ENCODE peak calls at places on chromosome 19, in five cellular contexts. A is T-helper 2 cell, U is cardiac septum, M is ELR, Z is omental fat pad. S is an unnamed sample.

GRCh38 chr19:1250374-1251232 is 2.2 kb downstream of the MIDN start:
- DNase-seq in A (peak; percentile 86), U (no peak), M (peak; percentile 56), Z (no peak), S (peak; percentile 54)

GRCh38 chr19:7874080-7874856 is at the start of gene PRR36:
- DNase-seq in A (no peak), U (no peak), M (no peak), Z (no peak), S (peak; percentile 42)

GRCh38 chr19:18225702-18226468 is at the start of gene PDE4C:
- DNase-seq in A (no peak), U (no peak), M (peak; percentile 37), Z (no peak), S (no peak)

GRCh38 chr19:3403489-3404323 is 37.3 kb downstream of the NFIC start:
- DNase-seq in A (no peak), U (peak; percentile 93), M (peak; percentile 53), Z (peak; percentile 66), S (no peak)

GRCh38 chr19:443005-443404 is 17.8 kb downstream of the SHC2 start:
- DNase-seq in A (no peak), U (no peak), M (no peak), Z (no peak), S (no peak)

GRCh38 chr19:22527554-22527953 is 105.4 kb upstream of the ZNF98 start:
- DNase-seq in A (no peak), U (no peak), M (no peak), Z (no peak), S (no peak)

GRCh38 chr19:16386619-16387240 is 62.1 kb downstream of the KLF2 start:
- DNase-seq in A (peak; percentile 79), U (peak; percentile 81), M (peak; percentile 71), Z (no peak), S (peak; percentile 44)

GRCh38 chr19:4362871-4363545 is 19.6 kb downstream of the MPND start:
- DNase-seq in A (no peak), U (no peak), M (peak; percentile 44), Z (no peak), S (no peak)

GRCh38 chr19:21084343-21084742 is 2.3 kb downstream of the ZNF714 start:
- DNase-seq in A (peak; percentile 17), U (no peak), M (peak; percentile 64), Z (no peak), S (no peak)

GRCh38 chr19:46955114-46955812 is 64.4 kb upstream of the NPAS1 start:
- DNase-seq in A (peak; percentile 93), U (no peak), M (peak; percentile 70), Z (no peak), S (peak; percentile 15)

GRCh38 chr19:31418692-31419430 is 69.6 kb upstream of the TSHZ3 start:
- DNase-seq in A (no peak), U (no peak), M (no peak), Z (no peak), S (no peak)

GRCh38 chr19:16831531-16831930 is 2.3 kb downstream of the SIN3B start:
- DNase-seq in A (no peak), U (no peak), M (no peak), Z (no peak), S (no peak)

GRCh38 chr19:11767633-11768133 is 883 bp downstream of the ZNF441 start:
- DNase-seq in A (peak; percentile 37), U (peak; percentile 75), M (peak; percentile 51), Z (no peak), S (peak; percentile 21)

GRCh38 chr19:34732548-34733255 is 1.3 kb upstream of the ZNF181 start:
- DNase-seq in A (no peak), U (no peak), M (no peak), Z (no peak), S (no peak)

GRCh38 chr19:49492573-49493411 is 3.4 kb upstream of the RPS11 start:
- DNase-seq in A (no peak), U (no peak), M (peak; percentile 75), Z (no peak), S (peak; percentile 35)

GRCh38 chr19:52778811-52779210 is 7.8 kb downstream of the ZNF600 start:
- DNase-seq in A (peak; percentile 17), U (no peak), M (peak; percentile 23), Z (no peak), S (no peak)

GRCh38 chr19:2324220-2324948 is 4.0 kb downstream of the LSM7 start:
- DNase-seq in A (no peak), U (no peak), M (no peak), Z (no peak), S (no peak)

GRCh38 chr19:16886305-16886880 is 2.4 kb upstream of the F2RL3 start:
- DNase-seq in A (no peak), U (peak; percentile 83), M (peak; percentile 31), Z (peak; percentile 25), S (no peak)

GRCh38 chr19:55265173-55265572 is 6.4 kb upstream of the PPP6R1 start:
- DNase-seq in A (no peak), U (no peak), M (no peak), Z (no peak), S (no peak)

GRCh38 chr19:46206176-46206575 is 23.4 kb upstream of the IGFL1 start:
- DNase-seq in A (no peak), U (peak; percentile 77), M (no peak), Z (no peak), S (no peak)

GRCh38 chr19:5536337-5536894 is 31.3 kb downstream of the TINCR start:
- DNase-seq in A (no peak), U (peak; percentile 88), M (no peak), Z (no peak), S (no peak)

GRCh38 chr19:50333737-50334617 is 4.8 kb upstream of the KCNC3 start:
- DNase-seq in A (no peak), U (peak; percentile 86), M (peak; percentile 16), Z (peak; percentile 38), S (peak; percentile 81)

GRCh38 chr19:41871573-41872383 is 5.3 kb upstream of the CD79A start:
- DNase-seq in A (peak; percentile 92), U (no peak), M (peak; percentile 38), Z (no peak), S (peak; percentile 51)

GRCh38 chr19:4378886-4379285 is 21.5 kb downstream of the SH3GL1 start:
- DNase-seq in A (no peak), U (no peak), M (no peak), Z (no peak), S (no peak)

GRCh38 chr19:372306-372890 is 27.8 kb upstream of the MIER2 start:
- DNase-seq in A (no peak), U (peak; percentile 80), M (no peak), Z (no peak), S (no peak)

GRCh38 chr19:53809518-53810186 is 14.5 kb downstream of the NLRP12 start:
- DNase-seq in A (no peak), U (no peak), M (peak; percentile 8), Z (no peak), S (no peak)

GRCh38 chr19:44258835-44259413 is 762 bp upstream of the ZNF233 start:
- DNase-seq in A (no peak), U (no peak), M (no peak), Z (no peak), S (no peak)

GRCh38 chr19:33390120-33390907 is 16.8 kb downstream of the CEBPG start:
- DNase-seq in A (no peak), U (peak; percentile 59), M (no peak), Z (no peak), S (peak; percentile 10)

GRCh38 chr19:52638601-52639000 is 446 bp upstream of the ZNF83 start:
- DNase-seq in A (no peak), U (no peak), M (peak; percentile 82), Z (no peak), S (peak; percentile 10)

GRCh38 chr19:1361601-1362384 is 21.9 kb upstream of the NDUFS7 start:
- DNase-seq in A (no peak), U (no peak), M (peak; percentile 84), Z (no peak), S (no peak)

GRCh38 chr19:51158474-51159129 is 16.5 kb downstream of the SIGLEC7 start:
- DNase-seq in A (peak; percentile 84), U (peak; percentile 87), M (peak; percentile 51), Z (peak; percentile 88), S (peak; percentile 78)

GRCh38 chr19:38055655-38056521 is 148.9 kb downstream of the SIPA1L3 start:
- DNase-seq in A (no peak), U (no peak), M (no peak), Z (no peak), S (no peak)

GRCh38 chr19:5572556-5573286 is 5.0 kb upstream of the TINCR start:
- DNase-seq in A (no peak), U (no peak), M (no peak), Z (no peak), S (no peak)

GRCh38 chr19:17832443-17833208 is 11.3 kb upstream of the INSL3 start:
- DNase-seq in A (no peak), U (no peak), M (no peak), Z (no peak), S (no peak)

GRCh38 chr19:29417048-29417447 is 108.7 kb upstream of the VSTM2B start:
- DNase-seq in A (no peak), U (no peak), M (no peak), Z (no peak), S (no peak)

GRCh38 chr19:13428352-13428751 is 77.9 kb downstream of the CACNA1A start:
- DNase-seq in A (peak; percentile 10), U (no peak), M (peak; percentile 56), Z (no peak), S (no peak)

GRCh38 chr19:38209671-38210457 is 14.2 kb downstream of the DPF1 start:
- DNase-seq in A (no peak), U (peak; percentile 82), M (peak; percentile 40), Z (no peak), S (no peak)

S was measured in activated naive CD4-positive, alpha-beta T cell treated with anti-CD3 and anti-CD28 coated beads, Interleukin-2, amount 50 U/mL, for 16 hours.